ENCODE peak calls at places on chromosomes 3 and 15, in eight cellular contexts. One of them, this sample, is unnamed.
A peak's percentile ranks its signal among the peaks of the same experiment; 100 is the strongest.

GRCh38 chr15:84955089-84955848 is 26.4 kb upstream of the PDE8A start:
- DNase-seq in HTR-8/SVneo: peak; percentile 72
- DNase-seq in KG1: no peak
- DNase-seq in head of caudate nucleus: peak; percentile 87
- DNase-seq in left ventricle myocardium inferior: peak; percentile 68
- DNase-seq in NCI-H146: peak; percentile 52
- DNase-seq in effector CD4-positive, alpha-beta T cell: peak; percentile 36
- DNase-seq in hippocampal formation: peak; percentile 57
- DNase-seq in this sample: peak; percentile 1

GRCh38 chr3:105364113-105364512 is 2.6 kb upstream of the ALCAM start:
- DNase-seq in hippocampal formation: no peak
- DNase-seq in KG1: no peak
- DNase-seq in head of caudate nucleus: no peak
- DNase-seq in HTR-8/SVneo: peak; percentile 5
- DNase-seq in NCI-H146: no peak
- DNase-seq in left ventricle myocardium inferior: no peak
- DNase-seq in effector CD4-positive, alpha-beta T cell: no peak
- DNase-seq in this sample: no peak

GRCh38 chr15:62165029-62165792 is at the start of gene C2CD4B:
- DNase-seq in NCI-H146: no peak
- DNase-seq in KG1: no peak
- DNase-seq in effector CD4-positive, alpha-beta T cell: no peak
- DNase-seq in head of caudate nucleus: no peak
- DNase-seq in HTR-8/SVneo: no peak
- DNase-seq in hippocampal formation: no peak
- DNase-seq in left ventricle myocardium inferior: peak; percentile 68
- DNase-seq in this sample: no peak

GRCh38 chr3:126355777-126356372 is 1.3 kb downstream of the KLF15 start:
- DNase-seq in effector CD4-positive, alpha-beta T cell: no peak
- DNase-seq in HTR-8/SVneo: peak; percentile 61
- DNase-seq in NCI-H146: peak; percentile 81
- DNase-seq in hippocampal formation: peak; percentile 96
- DNase-seq in left ventricle myocardium inferior: peak; percentile 98
- DNase-seq in head of caudate nucleus: peak; percentile 95
- DNase-seq in KG1: no peak
- DNase-seq in this sample: peak; percentile 65

GRCh38 chr3:173892547-173892946 is 495.0 kb downstream of the NLGN1 start:
- DNase-seq in hippocampal formation: no peak
- DNase-seq in KG1: no peak
- DNase-seq in HTR-8/SVneo: no peak
- DNase-seq in head of caudate nucleus: no peak
- DNase-seq in effector CD4-positive, alpha-beta T cell: no peak
- DNase-seq in left ventricle myocardium inferior: no peak
- DNase-seq in NCI-H146: no peak
- DNase-seq in this sample: no peak

GRCh38 chr3:188707396-188708288 is 464.1 kb upstream of the TPRG1 start:
- DNase-seq in KG1: no peak
- DNase-seq in left ventricle myocardium inferior: no peak
- DNase-seq in HTR-8/SVneo: no peak
- DNase-seq in head of caudate nucleus: no peak
- DNase-seq in hippocampal formation: no peak
- DNase-seq in NCI-H146: no peak
- DNase-seq in effector CD4-positive, alpha-beta T cell: no peak
- DNase-seq in this sample: no peak

GRCh38 chr3:53816430-53816829 is 29.8 kb downstream of the CHDH start:
- DNase-seq in KG1: no peak
- DNase-seq in effector CD4-positive, alpha-beta T cell: no peak
- DNase-seq in hippocampal formation: no peak
- DNase-seq in NCI-H146: no peak
- DNase-seq in left ventricle myocardium inferior: no peak
- DNase-seq in head of caudate nucleus: no peak
- DNase-seq in HTR-8/SVneo: no peak
- DNase-seq in this sample: no peak

GRCh38 chr3:188389711-188390346 is 235.9 kb downstream of the LPP start:
- DNase-seq in KG1: no peak
- DNase-seq in left ventricle myocardium inferior: peak; percentile 22
- DNase-seq in hippocampal formation: peak; percentile 15
- DNase-seq in effector CD4-positive, alpha-beta T cell: no peak
- DNase-seq in HTR-8/SVneo: no peak
- DNase-seq in NCI-H146: no peak
- DNase-seq in head of caudate nucleus: no peak
- DNase-seq in this sample: no peak

GRCh38 chr3:157089455-157090221 is 70.3 kb downstream of the CCNL1 start:
- DNase-seq in head of caudate nucleus: no peak
- DNase-seq in effector CD4-positive, alpha-beta T cell: peak; percentile 15
- DNase-seq in NCI-H146: no peak
- DNase-seq in hippocampal formation: no peak
- DNase-seq in HTR-8/SVneo: no peak
- DNase-seq in left ventricle myocardium inferior: peak; percentile 29
- DNase-seq in KG1: no peak
- DNase-seq in this sample: no peak

GRCh38 chr3:15317164-15317477 is 15.3 kb downstream of the SH3BP5 start:
- DNase-seq in left ventricle myocardium inferior: no peak
- DNase-seq in head of caudate nucleus: no peak
- DNase-seq in effector CD4-positive, alpha-beta T cell: no peak
- DNase-seq in NCI-H146: no peak
- DNase-seq in hippocampal formation: no peak
- DNase-seq in HTR-8/SVneo: no peak
- DNase-seq in KG1: no peak
- DNase-seq in this sample: no peak

GRCh38 chr3:42090973-42091731 is at the start of gene TRAK1:
- DNase-seq in HTR-8/SVneo: no peak
- DNase-seq in KG1: no peak
- DNase-seq in left ventricle myocardium inferior: peak; percentile 44
- DNase-seq in hippocampal formation: peak; percentile 49
- DNase-seq in NCI-H146: no peak
- DNase-seq in effector CD4-positive, alpha-beta T cell: no peak
- DNase-seq in head of caudate nucleus: peak; percentile 15
- DNase-seq in this sample: no peak

GRCh38 chr15:39535466-39535865 is 45.4 kb upstream of the THBS1 start:
- DNase-seq in left ventricle myocardium inferior: no peak
- DNase-seq in KG1: no peak
- DNase-seq in head of caudate nucleus: no peak
- DNase-seq in effector CD4-positive, alpha-beta T cell: no peak
- DNase-seq in HTR-8/SVneo: no peak
- DNase-seq in NCI-H146: no peak
- DNase-seq in hippocampal formation: no peak
- DNase-seq in this sample: no peak

GRCh38 chr3:143134446-143134845 is 14.9 kb downstream of the CHST2 start:
- DNase-seq in NCI-H146: peak; percentile 99
- DNase-seq in KG1: no peak
- DNase-seq in effector CD4-positive, alpha-beta T cell: no peak
- DNase-seq in left ventricle myocardium inferior: no peak
- DNase-seq in HTR-8/SVneo: no peak
- DNase-seq in hippocampal formation: no peak
- DNase-seq in head of caudate nucleus: no peak
- DNase-seq in this sample: peak; percentile 83

GRCh38 chr15:94924971-94925593 is 693.7 kb downstream of the MCTP2 start:
- DNase-seq in NCI-H146: no peak
- DNase-seq in effector CD4-positive, alpha-beta T cell: no peak
- DNase-seq in left ventricle myocardium inferior: no peak
- DNase-seq in head of caudate nucleus: no peak
- DNase-seq in HTR-8/SVneo: no peak
- DNase-seq in hippocampal formation: no peak
- DNase-seq in KG1: no peak
- DNase-seq in this sample: no peak

GRCh38 chr3:77026904-77027634 is 12.8 kb upstream of the ROBO2 start:
- DNase-seq in left ventricle myocardium inferior: no peak
- DNase-seq in effector CD4-positive, alpha-beta T cell: no peak
- DNase-seq in hippocampal formation: no peak
- DNase-seq in KG1: no peak
- DNase-seq in NCI-H146: no peak
- DNase-seq in HTR-8/SVneo: no peak
- DNase-seq in head of caudate nucleus: no peak
- DNase-seq in this sample: no peak

GRCh38 chr3:162082516-162082915 is 585.9 kb downstream of the OTOL1 start:
- DNase-seq in HTR-8/SVneo: no peak
- DNase-seq in effector CD4-positive, alpha-beta T cell: no peak
- DNase-seq in head of caudate nucleus: no peak
- DNase-seq in hippocampal formation: no peak
- DNase-seq in left ventricle myocardium inferior: no peak
- DNase-seq in NCI-H146: no peak
- DNase-seq in KG1: no peak
- DNase-seq in this sample: no peak

GRCh38 chr3:48012659-48013058 is 3.6 kb downstream of the MAP4 start:
- DNase-seq in head of caudate nucleus: no peak
- DNase-seq in HTR-8/SVneo: no peak
- DNase-seq in KG1: no peak
- DNase-seq in left ventricle myocardium inferior: no peak
- DNase-seq in NCI-H146: no peak
- DNase-seq in hippocampal formation: no peak
- DNase-seq in effector CD4-positive, alpha-beta T cell: no peak
- DNase-seq in this sample: no peak

GRCh38 chr3:15513810-15514662 is 7.5 kb downstream of the COLQ start:
- DNase-seq in head of caudate nucleus: no peak
- DNase-seq in left ventricle myocardium inferior: no peak
- DNase-seq in effector CD4-positive, alpha-beta T cell: no peak
- DNase-seq in hippocampal formation: no peak
- DNase-seq in HTR-8/SVneo: no peak
- DNase-seq in NCI-H146: no peak
- DNase-seq in KG1: no peak
- DNase-seq in this sample: no peak

GRCh38 chr3:194262345-194263305 is 88.5 kb downstream of the CPN2 start:
- DNase-seq in HTR-8/SVneo: no peak
- DNase-seq in hippocampal formation: no peak
- DNase-seq in NCI-H146: no peak
- DNase-seq in left ventricle myocardium inferior: no peak
- DNase-seq in KG1: no peak
- DNase-seq in effector CD4-positive, alpha-beta T cell: no peak
- DNase-seq in head of caudate nucleus: no peak
- DNase-seq in this sample: no peak

GRCh38 chr3:189914799-189915198 is 205.9 kb downstream of the P3H2 start:
- DNase-seq in head of caudate nucleus: no peak
- DNase-seq in hippocampal formation: no peak
- DNase-seq in effector CD4-positive, alpha-beta T cell: no peak
- DNase-seq in left ventricle myocardium inferior: no peak
- DNase-seq in HTR-8/SVneo: peak; percentile 43
- DNase-seq in KG1: no peak
- DNase-seq in NCI-H146: no peak
- DNase-seq in this sample: no peak

GRCh38 chr3:63912768-63913588 is 795 bp upstream of the SCAANT1 start:
- DNase-seq in head of caudate nucleus: no peak
- DNase-seq in HTR-8/SVneo: peak; percentile 62
- DNase-seq in left ventricle myocardium inferior: peak; percentile 36
- DNase-seq in effector CD4-positive, alpha-beta T cell: peak; percentile 36
- DNase-seq in KG1: no peak
- DNase-seq in hippocampal formation: no peak
- DNase-seq in NCI-H146: peak; percentile 31
- DNase-seq in this sample: peak; percentile 62

This sample was measured in NCI-H1417.